ENCODE peak calls at places on chromosome 17, in nine cellular contexts. R is PC-3, Y is OCI-LY7, D is MM.1S, E is neural progenitor cell, B is GM23338, X is HCT116, F is hepatocyte, C is SK-N-SH. V is an unnamed sample.

GRCh38 chr17:82101767-82102679 is 4.0 kb upstream of the FASN start:
- DNase-seq in R (no peak), Y (peak; percentile 66), D (no peak), E (no peak), B (no peak), X (no peak), F (no peak), C (no peak), V (no peak)

GRCh38 chr17:55294042-55294751 is 29.4 kb downstream of the HLF start:
- DNase-seq in R (no peak), Y (peak; percentile 7), D (no peak), E (no peak), B (no peak), X (no peak), F (no peak), C (no peak), V (no peak)

GRCh38 chr17:73165616-73166404 is 1.0 kb downstream of the SSTR2 start:
- DNase-seq in R (no peak), Y (no peak), D (no peak), E (peak; percentile 68), B (peak; percentile 50), X (no peak), F (no peak), C (peak; percentile 75), V (peak; percentile 52)

GRCh38 chr17:77959216-77959925 is 868 bp downstream of the TNRC6C start:
- DNase-seq in R (no peak), Y (peak; percentile 57), D (peak; percentile 28), E (peak; percentile 63), B (peak; percentile 44), X (no peak), F (peak; percentile 57), C (peak; percentile 73), V (peak; percentile 49)

GRCh38 chr17:17315142-17315821 is 12.1 kb downstream of the NT5M start:
- DNase-seq in R (no peak), Y (no peak), D (no peak), E (no peak), B (no peak), X (no peak), F (no peak), C (no peak), V (no peak)

GRCh38 chr17:43003542-43004172 is 2.9 kb upstream of the IFI35 start:
- DNase-seq in R (peak; percentile 67), Y (no peak), D (no peak), E (no peak), B (peak; percentile 71), X (peak; percentile 61), F (no peak), C (no peak), V (peak; percentile 67)

GRCh38 chr17:39927928-39928867 is 666 bp downstream of the LRRC3C start:
- DNase-seq in R (no peak), Y (no peak), D (peak; percentile 33), E (peak; percentile 75), B (peak; percentile 88), X (no peak), F (peak; percentile 54), C (peak; percentile 52), V (peak; percentile 46)

GRCh38 chr17:32486091-32486700 is 597 bp upstream of the CDK5R1 start:
- DNase-seq in R (peak; percentile 73), Y (peak; percentile 77), D (peak; percentile 77), E (peak; percentile 93), B (peak; percentile 89), X (peak; percentile 43), F (peak; percentile 90), C (peak; percentile 96), V (peak; percentile 90)

GRCh38 chr17:11240841-11241610 is at the start of gene SHISA6:
- DNase-seq in R (no peak), Y (no peak), D (no peak), E (peak; percentile 80), B (peak; percentile 43), X (no peak), F (peak; percentile 46), C (peak; percentile 50), V (no peak)

GRCh38 chr17:74892013-74892841 is 1.2 kb downstream of the FADS6 start:
- DNase-seq in R (no peak), Y (no peak), D (no peak), E (no peak), B (no peak), X (no peak), F (no peak), C (peak; percentile 72), V (no peak)

GRCh38 chr17:35242158-35242804 is 591 bp upstream of the SLFN5 start:
- DNase-seq in R (peak; percentile 86), Y (peak; percentile 57), D (peak; percentile 96), E (peak; percentile 90), B (peak; percentile 95), X (peak; percentile 58), F (peak; percentile 88), C (peak; percentile 41), V (peak; percentile 73)

GRCh38 chr17:31061678-31062077 is 33.1 kb upstream of the NF1 start:
- DNase-seq in R (no peak), Y (peak; percentile 56), D (peak; percentile 27), E (peak; percentile 53), B (peak; percentile 75), X (no peak), F (no peak), C (no peak), V (peak; percentile 14)

GRCh38 chr17:77700165-77700881 is 258.2 kb upstream of the TNRC6C start:
- DNase-seq in R (no peak), Y (no peak), D (no peak), E (no peak), B (no peak), X (no peak), F (no peak), C (peak; percentile 89), V (no peak)

GRCh38 chr17:78671607-78672404 is 94.6 kb upstream of the DNAH17 start:
- DNase-seq in R (no peak), Y (no peak), D (no peak), E (no peak), B (no peak), X (no peak), F (no peak), C (no peak), V (no peak)

GRCh38 chr17:81054881-81055370 is 20.0 kb downstream of the BAIAP2 start:
- DNase-seq in R (no peak), Y (no peak), D (no peak), E (no peak), B (no peak), X (no peak), F (no peak), C (no peak), V (no peak)

GRCh38 chr17:47204722-47205418 is 4.3 kb upstream of the MYL4 start:
- DNase-seq in R (peak; percentile 26), Y (peak; percentile 87), D (peak; percentile 77), E (no peak), B (no peak), X (no peak), F (no peak), C (no peak), V (peak; percentile 74)

GRCh38 chr17:29084476-29085148 is 41.7 kb downstream of the PIPOX start:
- DNase-seq in R (no peak), Y (no peak), D (no peak), E (peak; percentile 42), B (peak; percentile 38), X (no peak), F (peak; percentile 74), C (peak; percentile 90), V (no peak)
- TF ChIP-seq EZH2phosphoT487 in R (no peak), Y (no peak), D (no peak), E (no peak), B (no peak), X (no peak), F (no peak), C (no peak), V (no peak)

GRCh38 chr17:15494821-15495220 is 27.4 kb upstream of the CDRT4 start:
- DNase-seq in R (no peak), Y (no peak), D (no peak), E (no peak), B (no peak), X (no peak), F (no peak), C (no peak), V (no peak)

GRCh38 chr17:15488557-15488956 is 21.1 kb upstream of the CDRT4 start:
- DNase-seq in R (no peak), Y (no peak), D (no peak), E (no peak), B (no peak), X (no peak), F (no peak), C (no peak), V (no peak)

GRCh38 chr17:15493031-15493750 is 25.8 kb upstream of the CDRT4 start:
- DNase-seq in R (no peak), Y (no peak), D (no peak), E (peak; percentile 47), B (peak; percentile 31), X (no peak), F (no peak), C (no peak), V (no peak)

GRCh38 chr17:15492186-15492585 is 24.8 kb upstream of the CDRT4 start:
- DNase-seq in R (no peak), Y (no peak), D (no peak), E (no peak), B (no peak), X (no peak), F (no peak), C (no peak), V (no peak)

GRCh38 chr17:15490634-15491261 is 23.3 kb upstream of the CDRT4 start:
- DNase-seq in R (peak; percentile 74), Y (no peak), D (no peak), E (peak; percentile 59), B (peak; percentile 85), X (peak; percentile 81), F (peak; percentile 78), C (no peak), V (peak; percentile 93)
- TF ChIP-seq EZH2phosphoT487 in R (no peak), Y (no peak), D (no peak), E (no peak), B (no peak), X (no peak), F (no peak), C (no peak), V (no peak)

DNA sequence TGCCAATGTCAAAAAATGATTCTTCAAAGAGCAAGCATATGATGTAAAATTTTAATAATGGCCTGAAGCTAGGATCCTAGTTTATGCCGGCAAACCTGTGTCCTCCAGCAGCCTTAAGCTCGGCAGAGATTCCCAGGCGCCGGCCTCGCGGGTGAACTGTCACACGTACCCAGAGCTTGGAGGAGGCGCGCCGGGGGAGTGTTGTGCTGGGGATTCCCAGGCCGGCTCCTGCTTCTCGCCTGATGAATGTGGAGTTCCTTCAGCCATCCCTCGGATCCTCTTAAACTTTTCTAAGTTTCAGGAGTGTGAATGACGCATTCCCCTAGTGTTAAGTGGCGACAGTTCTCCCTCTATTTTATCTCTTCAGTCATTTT is 19.1 kb upstream of the NTN1 start:
- DNase-seq in R (no peak), Y (no peak), D (no peak), E (peak; percentile 63), B (peak; percentile 65), X (no peak), F (no peak), C (no peak), V (no peak)
- TF ChIP-seq EZH2phosphoT487 in R (no peak), Y (no peak), D (no peak), E (no peak), B (no peak), X (no peak), F (no peak), C (no peak), V (no peak)

GRCh38 chr17:19753661-19754463 is 5.8 kb upstream of the ALDH3A1 start:
- DNase-seq in R (peak; percentile 88), Y (no peak), D (no peak), E (peak; percentile 26), B (peak; percentile 33), X (peak; percentile 54), F (no peak), C (no peak), V (peak; percentile 64)
- TF ChIP-seq EZH2phosphoT487 in R (no peak), Y (no peak), D (no peak), E (no peak), B (no peak), X (no peak), F (no peak), C (no peak), V (no peak)